ENCODE peak calls at places on chromosome 2, in six cellular contexts. Z, N, B, I, C and L are unnamed samples.

GRCh38 chr2:76850969-76851368 is 671.2 kb downstream of the LRRTM4 start:
- DNase-seq in Z (peak; percentile 96), B (no peak), I (no peak), C (no peak), N (no peak), L (no peak)

GRCh38 chr2:96340493-96341414 is 5.2 kb downstream of the NCAPH start:
- DNase-seq in C (no peak), B (no peak), Z (no peak), N (no peak), I (no peak), L (peak; percentile 26)

GRCh38 chr2:36322108-36322507 is 33.5 kb upstream of the CRIM1 start:
- DNase-seq in N (no peak), C (peak; percentile 46), B (no peak), Z (no peak), I (no peak), L (peak; percentile 36)

GRCh38 chr2:106552966-106553365 is 65.8 kb downstream of the CD8B2 start:
- DNase-seq in Z (no peak), N (no peak), C (no peak), I (no peak), B (no peak), L (no peak)

GRCh38 chr2:230814616-230815015 is 50.1 kb upstream of the ITM2C start:
- DNase-seq in Z (no peak), I (no peak), B (peak; percentile 42), N (no peak), C (peak; percentile 32), L (peak; percentile 24)

GRCh38 chr2:177530513-177531039 is 138.0 kb downstream of the AGPS start:
- DNase-seq in Z (peak; percentile 95), B (no peak), C (no peak), I (no peak), N (no peak), L (no peak)

GRCh38 chr2:57881998-57882884 is 164.4 kb upstream of the VRK2 start:
- DNase-seq in I (no peak), Z (peak; percentile 60), C (peak; percentile 62), N (no peak), B (no peak), L (peak; percentile 95)

GRCh38 chr2:199933466-199933865 is 21.8 kb downstream of the TYW5 start:
- DNase-seq in N (no peak), Z (no peak), C (no peak), I (no peak), B (no peak), L (peak; percentile 67)

GRCh38 chr2:46471002-46471583 is 8.3 kb upstream of the TMEM247 start:
- DNase-seq in Z (no peak), N (no peak), C (no peak), B (no peak), I (no peak), L (no peak)

GRCh38 chr2:168801456-168801855 is 981 bp upstream of the NOSTRIN start:
- DNase-seq in Z (no peak), N (no peak), C (no peak), B (no peak), I (no peak), L (no peak)

GRCh38 chr2:41922177-41922576 is 125.6 kb upstream of the PKDCC start:
- DNase-seq in C (no peak), Z (no peak), B (no peak), I (no peak), N (no peak), L (peak; percentile 92)

GRCh38 chr2:57516740-57517340 is 529.8 kb upstream of the VRK2 start:
- DNase-seq in B (peak; percentile 40), N (no peak), Z (peak; percentile 66), C (peak; percentile 36), I (no peak), L (peak; percentile 49)

GRCh38 chr2:231545105-231545902 is 15.1 kb upstream of the NMUR1 start:
- DNase-seq in B (peak; percentile 89), N (peak; percentile 71), Z (no peak), C (peak; percentile 83), I (peak; percentile 52), L (peak; percentile 91)

GRCh38 chr2:53994735-53995538 is 24.1 kb upstream of the PSME4 start:
- DNase-seq in B (no peak), I (no peak), C (no peak), N (no peak), Z (no peak), L (no peak)

GRCh38 chr2:218217366-218218309 is 649 bp downstream of the ARPC2 start:
- DNase-seq in C (peak; percentile 39), I (peak; percentile 38), B (peak; percentile 71), N (peak; percentile 81), Z (peak; percentile 8), L (peak; percentile 52)

GRCh38 chr2:74915743-74916142 is 42.7 kb upstream of the POLE4 start:
- DNase-seq in I (peak; percentile 40), Z (no peak), N (peak; percentile 41), C (peak; percentile 74), B (no peak), L (peak; percentile 88)

GRCh38 chr2:24613154-24613814 is 122.2 kb downstream of the NCOA1 start:
- DNase-seq in I (peak; percentile 5), B (peak; percentile 54), N (peak; percentile 22), Z (peak; percentile 85), C (peak; percentile 40), L (peak; percentile 54)

GRCh38 chr2:68357608-68358337 is 7.3 kb upstream of the PLEK start:
- DNase-seq in N (no peak), C (peak; percentile 60), I (peak; percentile 36), Z (peak; percentile 48), B (peak; percentile 60), L (peak; percentile 72)

GRCh38 chr2:96116424-96116878 is at the start of gene ADRA2B:
- DNase-seq in B (peak; percentile 86), N (peak; percentile 71), C (no peak), I (no peak), Z (peak; percentile 42), L (no peak)

GRCh38 chr2:65576861-65577601 is 144.6 kb upstream of the SPRED2 start:
- DNase-seq in C (peak; percentile 98), N (no peak), I (peak; percentile 67), B (no peak), Z (no peak), L (peak; percentile 96)

GRCh38 chr2:229713371-229714079 is 830 bp downstream of the DNER start:
- DNase-seq in C (peak; percentile 52), B (peak; percentile 32), Z (peak; percentile 61), I (peak; percentile 70), N (peak; percentile 21), L (peak; percentile 53)